ENCODE peak calls at places on chromosome X, in six cellular contexts. C is DND-41, L is cardiac septum, R is fibroblast of pulmonary artery, O is GM13977, K is cardiac fibroblast. B is an unnamed sample.

GRCh38 chrX:44063611-44064010 is 90.4 kb upstream of the NDP start:
- DNase-seq in C (no peak), L (no peak), R (no peak), O (no peak), K (no peak), B (no peak)

GRCh38 chrX:10352536-10352935 is 195.8 kb downstream of the CLCN4 start:
- DNase-seq in C (no peak), L (no peak), R (no peak), O (no peak), K (peak; percentile 3), B (no peak)

GRCh38 chrX:113512700-113513395 is 672.2 kb upstream of the AMOT start:
- DNase-seq in C (no peak), L (no peak), R (peak; percentile 74), O (no peak), K (peak; percentile 82), B (no peak)

GRCh38 chrX:40175416-40176255 is 77.9 kb upstream of the BCOR start:
- DNase-seq in C (peak; percentile 86), L (peak; percentile 90), R (peak; percentile 56), O (peak; percentile 80), K (peak; percentile 58), B (peak; percentile 86)

GRCh38 chrX:24684048-24684447 is 9.7 kb upstream of the POLA1 start:
- DNase-seq in C (no peak), L (no peak), R (no peak), O (no peak), K (no peak), B (no peak)

GRCh38 chrX:39969826-39970569 is 127.8 kb downstream of the BCOR start:
- DNase-seq in C (no peak), L (no peak), R (no peak), O (no peak), K (no peak), B (peak; percentile 39)

GRCh38 chrX:49177873-49178480 is 6.3 kb downstream of the PLP2 start:
- DNase-seq in C (no peak), L (no peak), R (no peak), O (no peak), K (no peak), B (peak; percentile 64)

GRCh38 chrX:23732704-23733103 is 10.4 kb downstream of the ACOT9 start:
- DNase-seq in C (no peak), L (no peak), R (no peak), O (peak; percentile 57), K (no peak), B (no peak)

GRCh38 chrX:71636438-71637252 is 18.3 kb upstream of the CXCR3 start:
- DNase-seq in C (no peak), L (no peak), R (no peak), O (no peak), K (peak; percentile 4), B (no peak)

GRCh38 chrX:40146471-40147398 is 49.0 kb upstream of the BCOR start:
- DNase-seq in C (peak; percentile 65), L (peak; percentile 76), R (peak; percentile 42), O (peak; percentile 70), K (peak; percentile 23), B (peak; percentile 51)

GRCh38 chrX:45807572-45808425 is 607.1 kb upstream of the DIPK2B start:
- DNase-seq in C (peak; percentile 40), L (no peak), R (peak; percentile 71), O (no peak), K (peak; percentile 80), B (no peak)

GRCh38 chrX:13110427-13111324 is 66.3 kb upstream of the FAM9C start:
- DNase-seq in C (no peak), L (no peak), R (peak; percentile 96), O (no peak), K (peak; percentile 95), B (peak; percentile 38)

GRCh38 chrX:108485960-108486359 is 46.3 kb downstream of the COL4A5 start:
- DNase-seq in C (no peak), L (no peak), R (no peak), O (no peak), K (no peak), B (no peak)

GRCh38 chrX:116605576-116605975 is 142.8 kb upstream of the CT83 start:
- DNase-seq in C (no peak), L (no peak), R (no peak), O (no peak), K (no peak), B (no peak)

GRCh38 chrX:16552546-16552945 is 97.4 kb upstream of the S100G start:
- DNase-seq in C (no peak), L (no peak), R (peak; percentile 37), O (no peak), K (peak; percentile 68), B (no peak)

GRCh38 chrX:363621-364375 is 22.9 kb downstream of the PPP2R3B start:
- DNase-seq in C (no peak), L (no peak), R (no peak), O (no peak), K (no peak), B (no peak)

GRCh38 chrX:15310117-15310516 is 5.3 kb downstream of the ASB11 start:
- DNase-seq in C (no peak), L (no peak), R (peak; percentile 68), O (no peak), K (peak; percentile 40), B (no peak)

GRCh38 chrX:11666180-11666579 is 460 bp upstream of the ARHGAP6 start:
- DNase-seq in C (no peak), L (no peak), R (no peak), O (peak; percentile 25), K (no peak), B (no peak)

GRCh38 chrX:42954880-42955279 is 176.9 kb upstream of the PPP1R2C start:
- DNase-seq in C (no peak), L (no peak), R (no peak), O (no peak), K (no peak), B (no peak)

GRCh38 chrX:13398073-13398823 is 78.4 kb upstream of the ATXN3L start:
- DNase-seq in C (no peak), L (no peak), R (peak; percentile 97), O (no peak), K (peak; percentile 98), B (peak; percentile 17)

GRCh38 chrX:53332204-53332603 is 50.8 kb upstream of the IQSEC2 start:
- DNase-seq in C (no peak), L (no peak), R (no peak), O (no peak), K (no peak), B (no peak)

GRCh38 chrX:9907645-9908387 is 59.3 kb upstream of the CLDN34 start:
- DNase-seq in C (no peak), L (no peak), R (peak; percentile 83), O (no peak), K (peak; percentile 85), B (no peak)

GRCh38 chrX:2474280-2474962 is 26.4 kb downstream of the DHRSX start:
- DNase-seq in C (no peak), L (peak; percentile 20), R (no peak), O (no peak), K (no peak), B (peak; percentile 7)

GRCh38 chrX:132592880-132593279 is 104.0 kb upstream of the MBNL3 start:
- DNase-seq in C (no peak), L (no peak), R (peak; percentile 8), O (peak; percentile 5), K (no peak), B (no peak)

GRCh38 chrX:150575415-150575814 is 7.0 kb downstream of the MTM1 start:
- DNase-seq in C (no peak), L (no peak), R (peak; percentile 33), O (no peak), K (peak; percentile 59), B (no peak)

GRCh38 chrX:17475820-17476219 is 100.8 kb downstream of the NHS start:
- DNase-seq in C (no peak), L (no peak), R (peak; percentile 24), O (no peak), K (peak; percentile 38), B (no peak)

GRCh38 chrX:10574663-10575062 is 45.7 kb downstream of the MID1 start:
- DNase-seq in C (no peak), L (no peak), R (no peak), O (no peak), K (peak; percentile 64), B (no peak)

GRCh38 chrX:93985621-93986020 is 311.6 kb downstream of the FAM133A start:
- DNase-seq in C (no peak), L (no peak), R (no peak), O (no peak), K (peak; percentile 0), B (no peak)

GRCh38 chrX:104136241-104137019 is 20.4 kb downstream of the SLC25A53 start:
- DNase-seq in C (peak; percentile 65), L (no peak), R (peak; percentile 93), O (peak; percentile 52), K (peak; percentile 92), B (peak; percentile 61)